ENCODE peak calls at places on chromosome 21, in five cellular contexts. W is H1, B is K562, A is IMR-90, U is HepG2. V is an unnamed sample.

GRCh38 chr21:17387030-17387617 is 125.7 kb upstream of the CXADR start:
- DNase-seq in U (peak), W (no peak), A (peak), B (peak), V (peak)

GRCh38 chr21:45698493-45698947 is 55.0 kb downstream of the PCBP3 start:
- DNase-seq in A (peak), W (no peak), B (no peak), U (no peak), V (no peak)

GRCh38 chr21:32257952-32258785 is 20.7 kb downstream of the MIS18A start:
- DNase-seq in B (peak), W (peak), U (peak), A (peak), V (peak)

GRCh38 chr21:41632748-41633475 is 125.0 kb upstream of the TMPRSS2 start:
- DNase-seq in U (no peak), B (no peak), A (no peak), W (no peak), V (no peak)

GRCh38 chr21:22993144-22993543 is 1994.9 kb downstream of the NCAM2 start:
- DNase-seq in B (no peak), U (no peak), W (no peak), A (no peak), V (no peak)

GRCh38 chr21:18384771-18385170 is 18.8 kb downstream of the TMPRSS15 start:
- DNase-seq in U (no peak), W (no peak), B (peak), A (no peak), V (peak)

GRCh38 chr21:35048183-35048601 is 910 bp downstream of the RUNX1 start:
- DNase-seq in A (no peak), W (no peak), U (no peak), B (no peak), V (peak)

GRCh38 chr21:32322676-32323075 is 24.0 kb downstream of the MRAP start:
- DNase-seq in W (no peak), U (no peak), B (no peak), A (no peak), V (no peak)

GRCh38 chr21:46675595-46676280 is 40.3 kb downstream of the PRMT2 start:
- DNase-seq in U (no peak), A (peak), B (no peak), W (no peak), V (no peak)

GRCh38 chr21:32770514-32771133 is 931 bp downstream of the PAXBP1 start:
- DNase-seq in A (peak), B (peak), U (peak), W (no peak), V (no peak)

GRCh38 chr21:33383056-33383888 is 19.9 kb upstream of the IFNGR2 start:
- DNase-seq in U (peak), B (peak), W (no peak), A (peak), V (peak)

DNA sequence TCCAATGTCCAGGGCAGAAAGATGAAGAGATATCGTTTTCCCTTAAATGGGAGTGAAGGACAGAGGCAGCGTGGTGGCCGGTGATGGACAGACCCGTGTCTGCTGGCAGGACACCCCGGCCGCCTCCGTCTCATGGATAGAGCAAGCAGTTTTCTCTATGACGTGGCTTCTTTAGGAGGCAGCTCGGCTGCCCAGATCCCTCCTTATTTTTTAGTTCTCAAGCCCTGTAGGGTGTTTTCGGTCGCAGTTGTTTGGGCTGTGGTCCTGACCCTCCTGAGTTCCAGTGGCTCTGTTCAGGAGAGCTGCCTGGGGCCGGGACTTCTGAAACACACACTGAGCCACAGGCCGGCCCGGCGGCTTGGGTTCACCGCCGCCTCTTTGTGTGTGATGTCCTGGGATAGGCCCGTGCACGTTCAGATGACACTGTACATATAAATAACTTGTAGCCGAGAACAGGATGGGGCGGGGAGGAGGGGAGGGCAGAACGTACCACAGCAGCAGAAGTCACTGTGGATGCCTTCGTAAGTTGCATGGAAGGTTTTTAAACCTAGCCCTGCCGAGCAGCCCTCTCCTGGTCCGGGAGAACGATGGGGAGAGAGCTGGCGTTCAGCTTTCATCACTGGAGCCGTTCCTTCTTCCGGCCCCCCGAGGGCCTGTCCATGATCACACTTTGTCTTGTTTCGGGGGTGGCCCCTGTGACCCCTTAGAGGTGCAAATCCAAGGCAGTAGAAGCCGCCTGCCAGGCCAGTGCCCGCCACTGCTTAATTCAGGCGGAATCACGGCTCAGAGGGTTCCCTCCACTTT is 65.2 kb downstream of the SIK1 start:
- DNase-seq in B (no peak), A (peak), W (no peak), U (no peak), V (no peak)
- TF ChIP-seq MAFK in B (no peak), A (no peak), W (no peak), U (no peak), V (no peak)

GRCh38 chr21:31084689-31085088 is 46.4 kb upstream of the KRTAP19-8 start:
- DNase-seq in B (no peak), A (no peak), W (no peak), U (peak), V (no peak)
- TF ChIP-seq MAFK in B (no peak), A (no peak), W (no peak), U (no peak), V (no peak)

GRCh38 chr21:44011774-44012473 is at the start of gene TRAPPC10:
- DNase-seq in W (peak), U (peak), A (peak), B (peak), V (peak)
- TF ChIP-seq MAFK in W (no peak), U (no peak), A (no peak), B (no peak), V (no peak)

GRCh38 chr21:31159808-31160207 is 121.5 kb upstream of the KRTAP19-8 start:
- DNase-seq in W (no peak), U (no peak), B (no peak), A (no peak), V (no peak)

GRCh38 chr21:31158789-31159581 is 120.7 kb upstream of the KRTAP19-8 start:
- DNase-seq in U (no peak), A (peak), B (no peak), W (no peak), V (no peak)

GRCh38 chr21:31162827-31163226 is 124.6 kb upstream of the KRTAP19-8 start:
- DNase-seq in B (no peak), W (no peak), U (no peak), A (peak), V (no peak)

GRCh38 chr21:31162079-31162699 is 123.9 kb upstream of the KRTAP19-8 start:
- DNase-seq in W (no peak), U (no peak), B (no peak), A (no peak), V (no peak)

DNA sequence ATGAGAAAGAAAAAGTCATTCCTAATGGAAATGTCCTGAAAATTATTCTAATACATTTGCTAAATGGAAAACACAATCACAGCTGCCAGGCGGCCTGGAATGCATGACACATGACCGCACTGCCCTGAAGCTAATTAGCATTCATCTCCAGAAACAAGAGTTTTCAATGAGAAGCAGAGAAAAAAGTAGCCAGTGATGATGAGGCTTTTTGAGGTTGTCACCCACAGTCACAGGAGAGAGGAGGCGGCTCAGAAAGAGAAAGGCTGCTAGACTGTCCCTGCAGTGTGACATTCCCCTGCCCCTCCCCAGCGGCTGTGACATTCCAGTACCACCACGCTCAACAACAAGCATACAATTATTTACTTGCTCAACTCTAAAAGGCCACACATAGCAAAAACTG is 122.9 kb upstream of the KRTAP19-8 start:
- DNase-seq in U (no peak), A (peak), B (no peak), W (no peak), V (no peak)
- TF ChIP-seq MAFK in U (no peak), A (no peak), B (no peak), W (no peak), V (no peak)

GRCh38 chr21:43195131-43196021 is 26.6 kb downstream of the CRYAA start:
- DNase-seq in A (no peak), B (no peak), W (no peak), U (no peak), V (no peak)
- TF ChIP-seq MAFK in A (no peak), B (no peak), W (no peak), U (no peak), V (no peak)

V was measured in A549.